ENCODE peak calls at places on chromosomes 1 and 21, in eight cellular contexts. Z is CD8-positive, alpha-beta T cell; U is aorta; S is thoracic aorta; A is mesendoderm; E is PC-9; X is adrenal gland; T is mammary epithelial cell. M is an unnamed sample. For H3K4me1, the result is how much of the 10 kb centered on the place peaks cover.

GRCh38 chr21:41772351-41773080 is 5.7 kb upstream of the RIPK4 start:
- DNase-seq in A (no peak), X (no peak), E (no peak), T (no peak), Z (no peak), S (no peak), U (no peak), M (no peak)

GRCh38 chr1:89068291-89068690 is 3.3 kb upstream of the GBP1 start:
- DNase-seq in Z (no peak), U (no peak), E (peak), T (peak), A (no peak), S (no peak), X (no peak), M (no peak)

GRCh38 chr1:12405325-12406217 is 175.7 kb downstream of the VPS13D start:
- DNase-seq in U (peak), S (peak), X (peak), T (no peak), E (no peak), Z (no peak), A (peak), M (no peak)

GRCh38 chr1:228349701-228350171 is 56.9 kb downstream of the TRIM11 start:
- DNase-seq in U (peak), X (peak), A (no peak), T (no peak), S (no peak), E (no peak), Z (no peak), M (peak)

GRCh38 chr1:242764161-242764560 is 239.7 kb upstream of the PLD5 start:
- DNase-seq in U (no peak), A (no peak), E (no peak), T (no peak), Z (no peak), X (no peak), S (no peak), M (no peak)

GRCh38 chr1:68112835-68113243 is 62.4 kb upstream of the DIRAS3 start:
- DNase-seq in Z (no peak), E (peak), S (no peak), U (peak), A (no peak), T (peak), X (no peak), M (peak)

GRCh38 chr21:45280178-45280821 is 7.4 kb downstream of the POFUT2 start:
- DNase-seq in E (no peak), Z (peak), S (no peak), X (peak), T (no peak), A (no peak), U (no peak), M (no peak)

GRCh38 chr1:11105586-11105985 is 5.9 kb upstream of the EXOSC10 start:
- DNase-seq in S (no peak), A (no peak), X (peak), Z (no peak), U (no peak), E (no peak), T (no peak), M (no peak)

GRCh38 chr1:206987873-206988272 is 17.6 kb upstream of the FCAMR start:
- DNase-seq in Z (no peak), T (no peak), S (no peak), U (no peak), A (no peak), E (no peak), X (no peak), M (no peak)

GRCh38 chr21:18614327-18614726 is 210.7 kb upstream of the TMPRSS15 start:
- DNase-seq in A (no peak), T (no peak), Z (no peak), X (no peak), U (no peak), E (no peak), S (no peak), M (no peak)

GRCh38 chr21:18620421-18620820 is 216.8 kb upstream of the TMPRSS15 start:
- DNase-seq in A (no peak), E (no peak), S (no peak), Z (no peak), X (no peak), U (no peak), T (no peak), M (no peak)

GRCh38 chr21:18622383-18622782 is 218.8 kb upstream of the TMPRSS15 start:
- DNase-seq in Z (no peak), S (no peak), U (no peak), X (no peak), T (no peak), A (peak), E (no peak), M (no peak)

GRCh38 chr21:18617291-18617690 is 213.7 kb upstream of the TMPRSS15 start:
- DNase-seq in S (no peak), E (no peak), Z (no peak), U (no peak), T (no peak), A (peak), X (no peak), M (no peak)
- H3K27ac ChIP-seq in S (no peak), E (no peak), Z (no peak), U (no peak), T (no peak), A (no peak), X (no peak), M (no peak)

DNA sequence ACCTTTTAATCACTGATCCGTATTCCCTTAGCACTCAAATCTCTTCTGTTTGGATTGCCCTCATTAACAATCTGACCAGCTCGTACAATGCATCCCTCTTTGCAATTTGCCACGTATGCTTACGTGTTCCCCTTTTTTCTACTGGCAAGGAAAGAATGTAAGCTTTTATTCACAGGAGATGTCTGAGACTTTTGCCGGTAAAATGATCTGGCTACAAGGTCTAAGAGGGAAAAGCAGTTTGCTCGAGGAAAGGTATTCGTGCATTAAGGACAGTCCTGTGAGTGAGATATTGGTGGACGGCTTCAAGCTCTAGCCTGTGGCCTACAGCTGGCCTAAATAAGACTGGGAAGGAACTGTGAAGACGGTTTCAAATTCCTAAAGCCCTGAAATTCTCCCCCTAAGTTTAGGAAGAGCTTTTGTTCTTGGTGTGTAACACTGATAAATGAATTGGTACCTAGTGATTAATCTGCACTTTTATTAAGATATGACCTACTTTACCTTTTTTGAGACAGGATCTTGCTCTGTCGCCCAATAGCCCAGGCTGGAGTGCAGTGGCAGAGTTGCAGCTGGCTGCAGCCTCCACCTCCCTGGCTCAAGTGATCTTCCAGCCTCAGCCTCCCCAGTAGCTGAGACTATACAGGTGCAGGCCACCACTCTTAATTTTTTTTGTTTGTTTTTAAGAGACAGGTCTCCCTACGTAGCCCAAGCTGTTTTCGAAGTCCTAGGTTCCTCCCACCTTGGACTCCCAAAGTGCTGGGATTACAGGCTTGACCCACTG is 895 bp upstream of the UBR4 start:
- DNase-seq in T (peak), E (no peak), Z (no peak), A (peak), U (no peak), X (no peak), S (no peak), M (no peak)
- H3K4me1 ChIP-seq in T (under half), E (under half), Z (under half), A (under half), U (under half), X (under half), S (under half), M (half or more)

GRCh38 chr1:155300553-155301329 is 497 bp downstream of the PKLR start:
- DNase-seq in Z (no peak), X (no peak), U (no peak), E (no peak), T (no peak), A (no peak), S (no peak), M (no peak)
- H3K4me3 ChIP-seq in Z (no peak), X (no peak), U (no peak), E (no peak), T (no peak), A (no peak), S (no peak), M (no peak)

GRCh38 chr1:116243673-116244101 is 129.4 kb upstream of the ATP1A1 start:
- DNase-seq in U (no peak), E (no peak), T (no peak), S (no peak), Z (no peak), A (no peak), X (no peak), M (no peak)
- H3K27ac ChIP-seq in U (no peak), E (no peak), T (no peak), S (no peak), Z (no peak), A (no peak), X (no peak), M (no peak)

DNA sequence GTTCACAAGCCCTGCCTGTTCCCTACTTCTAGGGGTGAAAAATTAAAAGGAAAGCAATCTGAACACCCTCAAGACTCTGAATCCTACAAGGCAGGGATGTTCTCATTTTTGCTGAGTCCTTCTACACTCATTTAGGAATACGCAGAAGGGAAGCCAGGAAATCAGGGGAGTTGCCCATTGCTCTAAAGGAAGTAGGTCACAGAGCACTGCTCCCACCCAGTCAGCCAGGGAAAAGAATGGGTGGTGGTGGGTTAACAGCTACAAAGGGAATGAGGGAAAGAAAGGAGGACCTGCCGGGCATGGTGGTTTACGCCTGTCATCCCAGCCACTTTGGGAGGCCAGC is 2.4 kb upstream of the CTTNBP2NL start:
- DNase-seq in T (no peak), S (no peak), E (no peak), A (no peak), Z (no peak), X (no peak), U (peak), M (no peak)
- H3K4me1 ChIP-seq in T (under half), S (half or more), E (under half), A (under half), Z (under half), X (under half), U (under half), M (half or more)

DNA sequence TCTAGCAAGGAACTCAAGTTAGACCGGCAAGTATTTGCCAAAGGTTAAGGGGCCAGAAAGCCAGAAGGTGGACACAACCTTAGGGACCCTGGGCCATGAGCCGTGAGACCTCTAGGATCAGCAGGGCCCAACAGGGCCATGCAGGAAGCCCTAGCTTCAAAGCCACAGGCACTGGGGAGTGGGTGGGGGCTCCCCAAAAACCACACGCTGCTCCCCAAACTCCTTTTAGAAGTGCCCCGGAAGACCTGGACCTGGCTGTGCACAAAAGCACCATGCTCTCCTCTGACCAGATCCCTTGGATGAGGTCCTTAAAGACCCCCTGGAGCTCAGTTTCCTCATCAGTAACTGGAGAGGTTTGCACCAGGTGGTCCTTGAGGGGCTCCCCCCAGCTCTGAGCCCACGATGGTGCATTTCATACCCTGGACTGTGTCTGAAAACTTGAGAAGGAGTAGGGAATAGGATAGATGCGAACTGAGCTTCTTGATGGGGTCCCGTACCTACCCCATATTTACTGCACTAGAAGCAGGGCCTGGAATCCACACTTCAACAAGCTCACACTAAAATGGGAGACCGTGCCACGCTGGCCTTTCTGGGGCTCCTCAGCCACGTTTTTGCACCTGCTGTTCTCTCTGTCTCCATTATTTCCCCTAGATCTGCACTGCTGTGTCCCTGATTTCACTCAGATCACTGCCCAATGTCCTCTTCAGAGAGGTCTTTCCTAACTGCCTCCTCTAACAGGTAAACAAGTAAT is 40.6 kb upstream of the LBR start:
- DNase-seq in T (no peak), U (peak), X (peak), A (no peak), E (no peak), S (no peak), Z (no peak), M (no peak)
- H3K4me3 ChIP-seq in T (no peak), U (no peak), X (no peak), A (no peak), E (no peak), S (peak), Z (peak), M (peak)

GRCh38 chr1:190852611-190853010 is 374.9 kb upstream of the BRINP3 start:
- DNase-seq in U (no peak), Z (no peak), X (no peak), T (no peak), S (no peak), A (no peak), E (no peak), M (no peak)
- H3K27ac ChIP-seq in U (no peak), Z (no peak), X (no peak), T (no peak), S (no peak), A (no peak), E (no peak), M (no peak)